ENCODE peak calls at places on chromosomes 7 and 10, in seven cellular contexts. H is heart right ventricle, C is astrocyte, W is suprapubic skin, Q is adipocyte, P is fibroblast of lung, M is heart left ventricle. G is an unnamed sample.

GRCh38 chr10:4512557-4513286 is 313.3 kb upstream of the AKR1E2 start:
- DNase-seq in H (peak), C (peak), W (no peak), Q (peak), P (peak), M (peak), G (peak)

GRCh38 chr7:88102686-88103085 is 117.2 kb downstream of the SRI start:
- DNase-seq in H (no peak), C (no peak), W (no peak), Q (no peak), P (no peak), M (no peak), G (no peak)

GRCh38 chr7:155665957-155666287 is 21.5 kb downstream of the RBM33 start:
- DNase-seq in H (no peak), C (peak), W (no peak), Q (peak), P (peak), M (no peak), G (no peak)

GRCh38 chr10:44974628-44975431 is 3.8 kb downstream of the DEPP1 start:
- DNase-seq in H (peak), C (peak), W (peak), Q (peak), P (peak), M (peak), G (peak)

GRCh38 chr7:47407821-47408674 is 173.9 kb downstream of the TNS3 start:
- DNase-seq in H (no peak), C (no peak), W (no peak), Q (no peak), P (no peak), M (no peak), G (no peak)

GRCh38 chr7:131629203-131629871 is 72.9 kb upstream of the PODXL start:
- DNase-seq in H (no peak), C (peak), W (no peak), Q (peak), P (peak), M (peak), G (no peak)

GRCh38 chr7:47714669-47715607 is 133.0 kb upstream of the TNS3 start:
- DNase-seq in H (no peak), C (no peak), W (no peak), Q (no peak), P (no peak), M (no peak), G (no peak)

GRCh38 chr7:131107343-131108211 is 220.1 kb upstream of the MKLN1 start:
- DNase-seq in H (peak), C (peak), W (peak), Q (peak), P (peak), M (peak), G (peak)

GRCh38 chr10:110421512-110422138 is 76.1 kb upstream of the DUSP5 start:
- DNase-seq in H (no peak), C (no peak), W (no peak), Q (no peak), P (no peak), M (no peak), G (no peak)

GRCh38 chr7:118085000-118085399 is 99.0 kb upstream of the LSM8 start:
- DNase-seq in H (no peak), C (no peak), W (no peak), Q (no peak), P (no peak), M (no peak), G (no peak)

GRCh38 chr10:110802090-110802489 is 69.6 kb upstream of the PDCD4 start:
- DNase-seq in H (no peak), C (peak), W (no peak), Q (peak), P (peak), M (no peak), G (no peak)

GRCh38 chr7:80277434-80278427 is 143.1 kb downstream of the GNAI1 start:
- DNase-seq in H (no peak), C (peak), W (no peak), Q (peak), P (peak), M (no peak), G (no peak)

DNA sequence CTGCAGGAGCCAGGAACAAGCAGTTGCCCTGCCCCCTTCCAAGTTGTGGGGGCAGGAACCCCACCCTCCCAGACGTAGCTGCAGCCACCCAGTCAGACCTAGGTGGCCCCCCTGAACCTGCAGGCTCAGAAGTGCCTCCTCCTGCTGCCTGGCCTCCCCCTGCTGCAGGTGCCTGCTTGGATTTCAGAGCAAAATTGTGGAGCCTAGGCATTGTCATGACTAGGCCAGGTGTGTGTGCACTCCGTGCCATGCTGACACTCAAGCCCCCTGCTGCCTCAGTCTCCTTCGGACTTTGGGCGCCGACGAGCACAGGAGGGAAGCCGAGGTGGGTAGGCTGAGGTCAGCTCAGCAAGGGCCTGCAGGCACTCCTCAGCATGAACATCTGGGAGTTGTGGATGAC is 733.9 kb upstream of the ZWINT start:
- DNase-seq in H (no peak), C (no peak), W (peak), Q (no peak), P (no peak), M (no peak), G (no peak)
- H3K4me3 ChIP-seq in H (no peak), C (no peak), W (no peak), Q (no peak), P (no peak), M (no peak), G (no peak)

DNA sequence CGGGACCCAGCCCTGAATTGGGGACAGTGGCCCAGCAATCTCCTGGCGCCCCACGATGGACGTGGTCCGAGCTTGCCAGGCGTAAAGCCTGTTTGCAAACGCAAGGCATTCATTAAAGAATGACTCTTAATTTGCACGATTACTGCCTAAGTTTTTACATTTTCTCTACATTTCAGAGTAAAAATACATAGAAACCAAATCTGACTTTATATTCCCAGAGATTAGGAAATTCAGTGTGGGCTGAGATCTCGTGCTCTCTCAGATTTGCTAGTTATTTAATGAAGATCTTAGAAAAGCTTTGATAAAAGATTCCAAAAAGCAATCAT is 337 bp upstream of the CCDC3 start:
- DNase-seq in H (no peak), C (no peak), W (no peak), Q (no peak), P (no peak), M (no peak), G (no peak)
- H3K4me3 ChIP-seq in H (peak), C (peak), W (peak), Q (peak), P (no peak), M (peak), G (peak)

DNA sequence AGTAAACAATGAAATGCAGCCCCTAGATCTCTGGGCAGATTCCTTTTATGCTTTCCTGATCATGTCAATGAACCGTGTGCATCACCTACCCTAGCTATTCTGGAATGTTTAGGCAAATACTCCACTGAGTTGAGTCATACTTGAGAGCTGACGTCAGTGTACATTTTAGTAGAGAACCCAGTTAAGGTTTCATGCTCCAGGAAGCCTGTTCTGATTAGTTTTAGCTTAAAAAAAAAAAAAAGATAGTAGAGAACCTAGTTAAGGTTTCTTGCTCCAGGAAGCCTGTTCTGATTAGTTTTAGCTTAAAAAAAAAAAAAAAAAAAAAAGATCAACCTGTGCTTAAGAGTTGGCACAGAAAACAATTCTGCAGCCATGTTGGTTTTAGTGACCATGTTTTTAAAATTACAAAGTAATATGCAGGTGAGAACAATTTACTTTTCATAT is 3.7 kb upstream of the MCU start:
- DNase-seq in H (no peak), C (peak), W (no peak), Q (peak), P (peak), M (no peak), G (no peak)
- H3K4me3 ChIP-seq in H (no peak), C (peak), W (no peak), Q (no peak), P (no peak), M (no peak), G (no peak)

DNA sequence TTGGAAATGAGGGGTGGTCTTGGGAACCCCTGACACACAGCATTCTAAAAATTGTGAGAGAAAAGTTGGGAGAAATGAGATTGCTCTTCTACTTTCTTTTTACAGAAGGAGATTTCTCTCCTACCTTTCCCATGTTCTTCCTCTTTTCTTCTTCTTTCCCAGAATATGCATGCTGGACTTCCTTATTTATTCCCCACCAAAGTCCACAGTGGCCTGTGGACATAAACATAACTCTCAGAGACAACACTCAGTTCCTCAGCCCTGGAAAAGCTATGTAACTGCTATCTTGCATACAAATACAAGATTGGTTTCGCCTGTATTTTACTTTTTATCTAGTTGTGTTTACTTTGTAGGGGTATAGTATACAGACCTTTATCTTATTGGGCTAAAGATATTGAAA is 54.6 kb upstream of the C1GALT1 start:
- DNase-seq in H (no peak), C (no peak), W (no peak), Q (no peak), P (no peak), M (no peak), G (no peak)
- H3K4me3 ChIP-seq in H (no peak), C (no peak), W (no peak), Q (no peak), P (no peak), M (no peak), G (no peak)

GRCh38 chr7:2819161-2819953 is 24.8 kb downstream of the GNA12 start:
- DNase-seq in H (no peak), C (peak), W (no peak), Q (no peak), P (no peak), M (no peak), G (no peak)
- H3K4me3 ChIP-seq in H (no peak), C (no peak), W (no peak), Q (no peak), P (no peak), M (no peak), G (no peak)

DNA sequence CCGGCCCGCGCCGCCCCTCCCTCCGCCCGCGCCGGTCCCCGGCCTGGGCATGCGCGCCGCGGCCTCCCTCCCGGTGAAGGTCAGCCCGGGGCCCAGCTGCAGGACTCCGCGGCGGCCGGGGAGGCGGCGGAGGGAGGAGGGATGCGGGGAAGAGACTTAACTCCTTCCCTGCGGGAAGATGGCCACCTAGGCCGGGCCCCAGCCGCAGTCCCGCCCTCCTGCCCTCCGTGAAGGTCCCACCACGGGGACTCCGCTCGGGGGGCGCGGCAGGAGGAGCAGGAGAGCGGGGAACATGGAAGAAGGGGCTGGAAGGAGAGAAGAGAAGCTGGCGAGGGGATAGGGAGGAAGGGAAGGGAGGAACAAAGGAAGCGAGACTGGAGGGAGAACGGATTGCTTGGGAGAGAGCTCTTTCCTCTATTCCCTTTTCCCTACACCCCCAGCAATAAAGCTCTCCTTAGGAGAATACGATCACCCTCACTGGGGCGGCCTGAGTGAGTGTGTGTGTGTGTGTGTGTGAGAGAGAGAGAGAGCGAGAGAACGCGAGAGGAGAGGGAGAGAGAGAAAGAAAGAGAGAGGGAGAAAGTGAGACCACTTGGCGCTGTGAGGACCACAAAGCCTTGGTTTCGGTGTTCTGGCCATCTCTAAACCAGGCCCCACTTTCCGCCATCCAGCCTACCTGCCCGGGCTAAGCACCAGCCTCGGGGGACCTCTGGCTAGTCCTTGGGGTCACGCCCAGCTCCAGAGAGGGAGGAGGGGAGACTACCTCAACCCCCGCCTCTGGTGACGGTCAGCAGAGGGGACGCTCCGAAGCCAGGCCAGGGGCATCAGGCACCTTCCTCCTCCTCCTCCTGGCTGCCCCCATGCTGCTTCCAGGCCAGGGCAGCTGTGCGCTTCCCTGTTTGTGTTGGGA is 3.7 kb upstream of the SMARCD3 start:
- DNase-seq in H (peak), C (peak), W (peak), Q (peak), P (peak), M (peak), G (peak)
- H3K4me3 ChIP-seq in H (peak), C (peak), W (peak), Q (peak), P (peak), M (peak), G (peak)